ENCODE peak calls at places on chromosome 12, in nine cellular contexts. One of them, this sample, is unnamed.

GRCh38 chr12:120539303-120539702 is 5.1 kb downstream of the RNF10 start:
- DNase-seq in activated CD4-positive, alpha-beta T cell treated with anti-CD3 and anti-CD28 coated beads for 36 hours: peak
- DNase-seq in stromal cell of bone marrow: no peak
- DNase-seq in HuH-7.5: no peak
- DNase-seq in HEK293T: no peak
- DNase-seq in NCI-H2029: no peak
- DNase-seq in activated naive CD8-positive, alpha-beta T cell treated with anti-CD3 and anti-CD28 coated beads, Interleukin-2, amount 50 U/mL, for 24 hours: no peak
- DNase-seq in stimulated activated CD4-positive, alpha-beta T cell treated with anti-CD3 and anti-CD28 coated beads, Interleukin-4, amount 100 ng/mL, for 4 hours: no peak
- DNase-seq in EL: peak
- DNase-seq in this sample: no peak

GRCh38 chr12:130754234-130755001 is 38.3 kb upstream of the RIMBP2 start:
- DNase-seq in HEK293T: no peak
- DNase-seq in activated naive CD8-positive, alpha-beta T cell treated with anti-CD3 and anti-CD28 coated beads, Interleukin-2, amount 50 U/mL, for 24 hours: no peak
- DNase-seq in HuH-7.5: no peak
- DNase-seq in stromal cell of bone marrow: no peak
- DNase-seq in NCI-H2029: no peak
- DNase-seq in EL: no peak
- DNase-seq in activated CD4-positive, alpha-beta T cell treated with anti-CD3 and anti-CD28 coated beads for 36 hours: no peak
- DNase-seq in stimulated activated CD4-positive, alpha-beta T cell treated with anti-CD3 and anti-CD28 coated beads, Interleukin-4, amount 100 ng/mL, for 4 hours: no peak
- DNase-seq in this sample: no peak

GRCh38 chr12:57240926-57241555 is 9.9 kb downstream of the STAC3 start:
- DNase-seq in stimulated activated CD4-positive, alpha-beta T cell treated with anti-CD3 and anti-CD28 coated beads, Interleukin-4, amount 100 ng/mL, for 4 hours: no peak
- DNase-seq in stromal cell of bone marrow: no peak
- DNase-seq in activated naive CD8-positive, alpha-beta T cell treated with anti-CD3 and anti-CD28 coated beads, Interleukin-2, amount 50 U/mL, for 24 hours: no peak
- DNase-seq in HEK293T: no peak
- DNase-seq in activated CD4-positive, alpha-beta T cell treated with anti-CD3 and anti-CD28 coated beads for 36 hours: peak
- DNase-seq in EL: peak
- DNase-seq in HuH-7.5: peak
- DNase-seq in NCI-H2029: peak
- DNase-seq in this sample: peak

GRCh38 chr12:9636807-9637206 is 29.1 kb upstream of the KLRB1 start:
- DNase-seq in NCI-H2029: no peak
- DNase-seq in HEK293T: no peak
- DNase-seq in HuH-7.5: no peak
- DNase-seq in stimulated activated CD4-positive, alpha-beta T cell treated with anti-CD3 and anti-CD28 coated beads, Interleukin-4, amount 100 ng/mL, for 4 hours: no peak
- DNase-seq in activated CD4-positive, alpha-beta T cell treated with anti-CD3 and anti-CD28 coated beads for 36 hours: no peak
- DNase-seq in stromal cell of bone marrow: no peak
- DNase-seq in activated naive CD8-positive, alpha-beta T cell treated with anti-CD3 and anti-CD28 coated beads, Interleukin-2, amount 50 U/mL, for 24 hours: no peak
- DNase-seq in EL: no peak
- DNase-seq in this sample: no peak

GRCh38 chr12:27383429-27384260 is 51.0 kb downstream of the BMAL2 start:
- DNase-seq in HuH-7.5: peak
- DNase-seq in stromal cell of bone marrow: peak
- DNase-seq in HEK293T: peak
- DNase-seq in activated naive CD8-positive, alpha-beta T cell treated with anti-CD3 and anti-CD28 coated beads, Interleukin-2, amount 50 U/mL, for 24 hours: peak
- DNase-seq in NCI-H2029: peak
- DNase-seq in EL: peak
- DNase-seq in activated CD4-positive, alpha-beta T cell treated with anti-CD3 and anti-CD28 coated beads for 36 hours: peak
- DNase-seq in stimulated activated CD4-positive, alpha-beta T cell treated with anti-CD3 and anti-CD28 coated beads, Interleukin-4, amount 100 ng/mL, for 4 hours: peak
- DNase-seq in this sample: peak

GRCh38 chr12:62622177-62622576 is 155.6 kb downstream of the MON2 start:
- DNase-seq in EL: no peak
- DNase-seq in activated naive CD8-positive, alpha-beta T cell treated with anti-CD3 and anti-CD28 coated beads, Interleukin-2, amount 50 U/mL, for 24 hours: no peak
- DNase-seq in HuH-7.5: no peak
- DNase-seq in activated CD4-positive, alpha-beta T cell treated with anti-CD3 and anti-CD28 coated beads for 36 hours: no peak
- DNase-seq in stimulated activated CD4-positive, alpha-beta T cell treated with anti-CD3 and anti-CD28 coated beads, Interleukin-4, amount 100 ng/mL, for 4 hours: no peak
- DNase-seq in NCI-H2029: no peak
- DNase-seq in stromal cell of bone marrow: no peak
- DNase-seq in HEK293T: no peak
- DNase-seq in this sample: no peak

GRCh38 chr12:21538259-21538658 is 12.2 kb downstream of the SPX start:
- DNase-seq in HuH-7.5: no peak
- DNase-seq in EL: no peak
- DNase-seq in NCI-H2029: no peak
- DNase-seq in HEK293T: no peak
- DNase-seq in stromal cell of bone marrow: no peak
- DNase-seq in activated CD4-positive, alpha-beta T cell treated with anti-CD3 and anti-CD28 coated beads for 36 hours: no peak
- DNase-seq in stimulated activated CD4-positive, alpha-beta T cell treated with anti-CD3 and anti-CD28 coated beads, Interleukin-4, amount 100 ng/mL, for 4 hours: no peak
- DNase-seq in activated naive CD8-positive, alpha-beta T cell treated with anti-CD3 and anti-CD28 coated beads, Interleukin-2, amount 50 U/mL, for 24 hours: no peak
- DNase-seq in this sample: no peak

GRCh38 chr12:113571713-113572112 is 100.0 kb upstream of the LHX5 start:
- DNase-seq in HuH-7.5: no peak
- DNase-seq in stimulated activated CD4-positive, alpha-beta T cell treated with anti-CD3 and anti-CD28 coated beads, Interleukin-4, amount 100 ng/mL, for 4 hours: no peak
- DNase-seq in activated CD4-positive, alpha-beta T cell treated with anti-CD3 and anti-CD28 coated beads for 36 hours: no peak
- DNase-seq in activated naive CD8-positive, alpha-beta T cell treated with anti-CD3 and anti-CD28 coated beads, Interleukin-2, amount 50 U/mL, for 24 hours: no peak
- DNase-seq in HEK293T: no peak
- DNase-seq in stromal cell of bone marrow: no peak
- DNase-seq in EL: no peak
- DNase-seq in NCI-H2029: no peak
- DNase-seq in this sample: no peak

GRCh38 chr12:87827638-87828264 is 201.4 kb downstream of the C12orf50 start:
- DNase-seq in stromal cell of bone marrow: no peak
- DNase-seq in activated CD4-positive, alpha-beta T cell treated with anti-CD3 and anti-CD28 coated beads for 36 hours: no peak
- DNase-seq in EL: peak
- DNase-seq in stimulated activated CD4-positive, alpha-beta T cell treated with anti-CD3 and anti-CD28 coated beads, Interleukin-4, amount 100 ng/mL, for 4 hours: no peak
- DNase-seq in activated naive CD8-positive, alpha-beta T cell treated with anti-CD3 and anti-CD28 coated beads, Interleukin-2, amount 50 U/mL, for 24 hours: no peak
- DNase-seq in HuH-7.5: no peak
- DNase-seq in HEK293T: no peak
- DNase-seq in NCI-H2029: no peak
- DNase-seq in this sample: no peak

GRCh38 chr12:103632554-103633216 is 45.6 kb downstream of the STAB2 start:
- DNase-seq in stromal cell of bone marrow: no peak
- DNase-seq in HEK293T: peak
- DNase-seq in NCI-H2029: peak
- DNase-seq in EL: peak
- DNase-seq in stimulated activated CD4-positive, alpha-beta T cell treated with anti-CD3 and anti-CD28 coated beads, Interleukin-4, amount 100 ng/mL, for 4 hours: peak
- DNase-seq in HuH-7.5: peak
- DNase-seq in activated naive CD8-positive, alpha-beta T cell treated with anti-CD3 and anti-CD28 coated beads, Interleukin-2, amount 50 U/mL, for 24 hours: peak
- DNase-seq in activated CD4-positive, alpha-beta T cell treated with anti-CD3 and anti-CD28 coated beads for 36 hours: peak
- DNase-seq in this sample: peak

GRCh38 chr12:104477812-104478388 is 21.2 kb downstream of the CHST11 start:
- DNase-seq in activated naive CD8-positive, alpha-beta T cell treated with anti-CD3 and anti-CD28 coated beads, Interleukin-2, amount 50 U/mL, for 24 hours: no peak
- DNase-seq in stromal cell of bone marrow: no peak
- DNase-seq in HuH-7.5: no peak
- DNase-seq in EL: no peak
- DNase-seq in NCI-H2029: no peak
- DNase-seq in activated CD4-positive, alpha-beta T cell treated with anti-CD3 and anti-CD28 coated beads for 36 hours: no peak
- DNase-seq in stimulated activated CD4-positive, alpha-beta T cell treated with anti-CD3 and anti-CD28 coated beads, Interleukin-4, amount 100 ng/mL, for 4 hours: no peak
- DNase-seq in HEK293T: no peak
- DNase-seq in this sample: no peak

GRCh38 chr12:85698937-85699336 is 137.3 kb downstream of the RASSF9 start:
- DNase-seq in stimulated activated CD4-positive, alpha-beta T cell treated with anti-CD3 and anti-CD28 coated beads, Interleukin-4, amount 100 ng/mL, for 4 hours: no peak
- DNase-seq in HuH-7.5: no peak
- DNase-seq in HEK293T: no peak
- DNase-seq in NCI-H2029: no peak
- DNase-seq in stromal cell of bone marrow: no peak
- DNase-seq in EL: no peak
- DNase-seq in activated naive CD8-positive, alpha-beta T cell treated with anti-CD3 and anti-CD28 coated beads, Interleukin-2, amount 50 U/mL, for 24 hours: no peak
- DNase-seq in activated CD4-positive, alpha-beta T cell treated with anti-CD3 and anti-CD28 coated beads for 36 hours: no peak
- DNase-seq in this sample: no peak

GRCh38 chr12:120720234-120720968 is 5.2 kb upstream of the ACADS start:
- DNase-seq in EL: peak
- DNase-seq in stimulated activated CD4-positive, alpha-beta T cell treated with anti-CD3 and anti-CD28 coated beads, Interleukin-4, amount 100 ng/mL, for 4 hours: no peak
- DNase-seq in activated CD4-positive, alpha-beta T cell treated with anti-CD3 and anti-CD28 coated beads for 36 hours: no peak
- DNase-seq in NCI-H2029: no peak
- DNase-seq in activated naive CD8-positive, alpha-beta T cell treated with anti-CD3 and anti-CD28 coated beads, Interleukin-2, amount 50 U/mL, for 24 hours: no peak
- DNase-seq in stromal cell of bone marrow: peak
- DNase-seq in HuH-7.5: no peak
- DNase-seq in HEK293T: no peak
- DNase-seq in this sample: no peak

GRCh38 chr12:66191547-66192126 is 2.6 kb downstream of the IRAK3 start:
- DNase-seq in HEK293T: no peak
- DNase-seq in NCI-H2029: peak
- DNase-seq in stromal cell of bone marrow: no peak
- DNase-seq in activated CD4-positive, alpha-beta T cell treated with anti-CD3 and anti-CD28 coated beads for 36 hours: no peak
- DNase-seq in stimulated activated CD4-positive, alpha-beta T cell treated with anti-CD3 and anti-CD28 coated beads, Interleukin-4, amount 100 ng/mL, for 4 hours: no peak
- DNase-seq in activated naive CD8-positive, alpha-beta T cell treated with anti-CD3 and anti-CD28 coated beads, Interleukin-2, amount 50 U/mL, for 24 hours: no peak
- DNase-seq in EL: no peak
- DNase-seq in HuH-7.5: no peak
- DNase-seq in this sample: no peak

GRCh38 chr12:50948798-50949197 is 3.5 kb upstream of the HIGD1C start:
- DNase-seq in stromal cell of bone marrow: no peak
- DNase-seq in HuH-7.5: no peak
- DNase-seq in EL: no peak
- DNase-seq in activated naive CD8-positive, alpha-beta T cell treated with anti-CD3 and anti-CD28 coated beads, Interleukin-2, amount 50 U/mL, for 24 hours: no peak
- DNase-seq in NCI-H2029: no peak
- DNase-seq in HEK293T: no peak
- DNase-seq in stimulated activated CD4-positive, alpha-beta T cell treated with anti-CD3 and anti-CD28 coated beads, Interleukin-4, amount 100 ng/mL, for 4 hours: no peak
- DNase-seq in activated CD4-positive, alpha-beta T cell treated with anti-CD3 and anti-CD28 coated beads for 36 hours: no peak
- DNase-seq in this sample: no peak

GRCh38 chr12:31756977-31757420 is 28.2 kb upstream of the AMN1 start:
- DNase-seq in stimulated activated CD4-positive, alpha-beta T cell treated with anti-CD3 and anti-CD28 coated beads, Interleukin-4, amount 100 ng/mL, for 4 hours: no peak
- DNase-seq in HuH-7.5: no peak
- DNase-seq in stromal cell of bone marrow: no peak
- DNase-seq in HEK293T: no peak
- DNase-seq in activated naive CD8-positive, alpha-beta T cell treated with anti-CD3 and anti-CD28 coated beads, Interleukin-2, amount 50 U/mL, for 24 hours: no peak
- DNase-seq in EL: peak
- DNase-seq in activated CD4-positive, alpha-beta T cell treated with anti-CD3 and anti-CD28 coated beads for 36 hours: no peak
- DNase-seq in NCI-H2029: no peak
- DNase-seq in this sample: no peak

GRCh38 chr12:89252284-89252683 is 100.0 kb downstream of the DUSP6 start:
- DNase-seq in HEK293T: no peak
- DNase-seq in stromal cell of bone marrow: peak
- DNase-seq in activated CD4-positive, alpha-beta T cell treated with anti-CD3 and anti-CD28 coated beads for 36 hours: peak
- DNase-seq in activated naive CD8-positive, alpha-beta T cell treated with anti-CD3 and anti-CD28 coated beads, Interleukin-2, amount 50 U/mL, for 24 hours: no peak
- DNase-seq in stimulated activated CD4-positive, alpha-beta T cell treated with anti-CD3 and anti-CD28 coated beads, Interleukin-4, amount 100 ng/mL, for 4 hours: no peak
- DNase-seq in NCI-H2029: no peak
- DNase-seq in EL: no peak
- DNase-seq in HuH-7.5: no peak
- DNase-seq in this sample: no peak

GRCh38 chr12:118397693-118398440 is 21.5 kb downstream of the SUDS3 start:
- DNase-seq in NCI-H2029: no peak
- DNase-seq in EL: no peak
- DNase-seq in activated CD4-positive, alpha-beta T cell treated with anti-CD3 and anti-CD28 coated beads for 36 hours: no peak
- DNase-seq in stimulated activated CD4-positive, alpha-beta T cell treated with anti-CD3 and anti-CD28 coated beads, Interleukin-4, amount 100 ng/mL, for 4 hours: no peak
- DNase-seq in stromal cell of bone marrow: no peak
- DNase-seq in activated naive CD8-positive, alpha-beta T cell treated with anti-CD3 and anti-CD28 coated beads, Interleukin-2, amount 50 U/mL, for 24 hours: no peak
- DNase-seq in HuH-7.5: no peak
- DNase-seq in HEK293T: no peak
- DNase-seq in this sample: no peak

GRCh38 chr12:69108024-69108423 is 131.3 kb upstream of the CPSF6 start:
- DNase-seq in stromal cell of bone marrow: no peak
- DNase-seq in HuH-7.5: no peak
- DNase-seq in stimulated activated CD4-positive, alpha-beta T cell treated with anti-CD3 and anti-CD28 coated beads, Interleukin-4, amount 100 ng/mL, for 4 hours: no peak
- DNase-seq in NCI-H2029: no peak
- DNase-seq in activated naive CD8-positive, alpha-beta T cell treated with anti-CD3 and anti-CD28 coated beads, Interleukin-2, amount 50 U/mL, for 24 hours: no peak
- DNase-seq in HEK293T: no peak
- DNase-seq in activated CD4-positive, alpha-beta T cell treated with anti-CD3 and anti-CD28 coated beads for 36 hours: no peak
- DNase-seq in EL: peak
- DNase-seq in this sample: peak

GRCh38 chr12:102169922-102170698 is 27.5 kb downstream of the PMCH start:
- DNase-seq in stimulated activated CD4-positive, alpha-beta T cell treated with anti-CD3 and anti-CD28 coated beads, Interleukin-4, amount 100 ng/mL, for 4 hours: no peak
- DNase-seq in stromal cell of bone marrow: no peak
- DNase-seq in activated naive CD8-positive, alpha-beta T cell treated with anti-CD3 and anti-CD28 coated beads, Interleukin-2, amount 50 U/mL, for 24 hours: no peak
- DNase-seq in HuH-7.5: peak
- DNase-seq in EL: peak
- DNase-seq in NCI-H2029: peak
- DNase-seq in HEK293T: peak
- DNase-seq in activated CD4-positive, alpha-beta T cell treated with anti-CD3 and anti-CD28 coated beads for 36 hours: peak
- DNase-seq in this sample: peak

GRCh38 chr12:93572712-93573551 is 457 bp downstream of the SOCS2 start:
- DNase-seq in activated CD4-positive, alpha-beta T cell treated with anti-CD3 and anti-CD28 coated beads for 36 hours: peak
- DNase-seq in EL: peak
- DNase-seq in HuH-7.5: no peak
- DNase-seq in stromal cell of bone marrow: no peak
- DNase-seq in activated naive CD8-positive, alpha-beta T cell treated with anti-CD3 and anti-CD28 coated beads, Interleukin-2, amount 50 U/mL, for 24 hours: peak
- DNase-seq in stimulated activated CD4-positive, alpha-beta T cell treated with anti-CD3 and anti-CD28 coated beads, Interleukin-4, amount 100 ng/mL, for 4 hours: peak
- DNase-seq in HEK293T: no peak
- DNase-seq in NCI-H2029: no peak
- DNase-seq in this sample: peak

GRCh38 chr12:67515679-67516363 is 132.7 kb upstream of the DYRK2 start:
- DNase-seq in activated CD4-positive, alpha-beta T cell treated with anti-CD3 and anti-CD28 coated beads for 36 hours: peak
- DNase-seq in activated naive CD8-positive, alpha-beta T cell treated with anti-CD3 and anti-CD28 coated beads, Interleukin-2, amount 50 U/mL, for 24 hours: no peak
- DNase-seq in stimulated activated CD4-positive, alpha-beta T cell treated with anti-CD3 and anti-CD28 coated beads, Interleukin-4, amount 100 ng/mL, for 4 hours: no peak
- DNase-seq in NCI-H2029: peak
- DNase-seq in HEK293T: no peak
- DNase-seq in stromal cell of bone marrow: no peak
- DNase-seq in EL: no peak
- DNase-seq in HuH-7.5: no peak
- DNase-seq in this sample: no peak

GRCh38 chr12:26499979-26500640 is 304.7 kb downstream of the SSPN start:
- DNase-seq in HEK293T: no peak
- DNase-seq in activated CD4-positive, alpha-beta T cell treated with anti-CD3 and anti-CD28 coated beads for 36 hours: no peak
- DNase-seq in activated naive CD8-positive, alpha-beta T cell treated with anti-CD3 and anti-CD28 coated beads, Interleukin-2, amount 50 U/mL, for 24 hours: no peak
- DNase-seq in NCI-H2029: no peak
- DNase-seq in stimulated activated CD4-positive, alpha-beta T cell treated with anti-CD3 and anti-CD28 coated beads, Interleukin-4, amount 100 ng/mL, for 4 hours: no peak
- DNase-seq in EL: no peak
- DNase-seq in HuH-7.5: no peak
- DNase-seq in stromal cell of bone marrow: no peak
- DNase-seq in this sample: no peak

GRCh38 chr12:13592063-13592942 is 389.1 kb downstream of the GRIN2B start:
- DNase-seq in EL: no peak
- DNase-seq in activated naive CD8-positive, alpha-beta T cell treated with anti-CD3 and anti-CD28 coated beads, Interleukin-2, amount 50 U/mL, for 24 hours: no peak
- DNase-seq in activated CD4-positive, alpha-beta T cell treated with anti-CD3 and anti-CD28 coated beads for 36 hours: no peak
- DNase-seq in stromal cell of bone marrow: no peak
- DNase-seq in HEK293T: no peak
- DNase-seq in HuH-7.5: no peak
- DNase-seq in stimulated activated CD4-positive, alpha-beta T cell treated with anti-CD3 and anti-CD28 coated beads, Interleukin-4, amount 100 ng/mL, for 4 hours: no peak
- DNase-seq in NCI-H2029: no peak
- DNase-seq in this sample: peak

GRCh38 chr12:57815177-57816000 is 3.1 kb downstream of the AVIL start:
- DNase-seq in HuH-7.5: no peak
- DNase-seq in stimulated activated CD4-positive, alpha-beta T cell treated with anti-CD3 and anti-CD28 coated beads, Interleukin-4, amount 100 ng/mL, for 4 hours: no peak
- DNase-seq in activated naive CD8-positive, alpha-beta T cell treated with anti-CD3 and anti-CD28 coated beads, Interleukin-2, amount 50 U/mL, for 24 hours: no peak
- DNase-seq in HEK293T: no peak
- DNase-seq in stromal cell of bone marrow: no peak
- DNase-seq in NCI-H2029: peak
- DNase-seq in activated CD4-positive, alpha-beta T cell treated with anti-CD3 and anti-CD28 coated beads for 36 hours: no peak
- DNase-seq in EL: no peak
- DNase-seq in this sample: no peak

GRCh38 chr12:27463826-27464554 is 17.5 kb downstream of the SMCO2 start:
- DNase-seq in HuH-7.5: no peak
- DNase-seq in HEK293T: no peak
- DNase-seq in stromal cell of bone marrow: peak
- DNase-seq in activated naive CD8-positive, alpha-beta T cell treated with anti-CD3 and anti-CD28 coated beads, Interleukin-2, amount 50 U/mL, for 24 hours: peak
- DNase-seq in stimulated activated CD4-positive, alpha-beta T cell treated with anti-CD3 and anti-CD28 coated beads, Interleukin-4, amount 100 ng/mL, for 4 hours: no peak
- DNase-seq in EL: peak
- DNase-seq in activated CD4-positive, alpha-beta T cell treated with anti-CD3 and anti-CD28 coated beads for 36 hours: peak
- DNase-seq in NCI-H2029: no peak
- DNase-seq in this sample: no peak

GRCh38 chr12:28316067-28316466 is 125.8 kb downstream of the CCDC91 start:
- DNase-seq in stromal cell of bone marrow: no peak
- DNase-seq in HuH-7.5: no peak
- DNase-seq in EL: no peak
- DNase-seq in NCI-H2029: no peak
- DNase-seq in activated naive CD8-positive, alpha-beta T cell treated with anti-CD3 and anti-CD28 coated beads, Interleukin-2, amount 50 U/mL, for 24 hours: no peak
- DNase-seq in HEK293T: no peak
- DNase-seq in activated CD4-positive, alpha-beta T cell treated with anti-CD3 and anti-CD28 coated beads for 36 hours: no peak
- DNase-seq in stimulated activated CD4-positive, alpha-beta T cell treated with anti-CD3 and anti-CD28 coated beads, Interleukin-4, amount 100 ng/mL, for 4 hours: no peak
- DNase-seq in this sample: no peak

GRCh38 chr12:30694412-30694955 is 1.2 kb downstream of the IPO8 start:
- DNase-seq in activated naive CD8-positive, alpha-beta T cell treated with anti-CD3 and anti-CD28 coated beads, Interleukin-2, amount 50 U/mL, for 24 hours: no peak
- DNase-seq in HEK293T: no peak
- DNase-seq in NCI-H2029: peak
- DNase-seq in stromal cell of bone marrow: no peak
- DNase-seq in HuH-7.5: no peak
- DNase-seq in activated CD4-positive, alpha-beta T cell treated with anti-CD3 and anti-CD28 coated beads for 36 hours: peak
- DNase-seq in stimulated activated CD4-positive, alpha-beta T cell treated with anti-CD3 and anti-CD28 coated beads, Interleukin-4, amount 100 ng/mL, for 4 hours: no peak
- DNase-seq in EL: no peak
- DNase-seq in this sample: no peak

GRCh38 chr12:124550123-124551089 is 17.0 kb downstream of the NCOR2 start:
- DNase-seq in stromal cell of bone marrow: no peak
- DNase-seq in activated CD4-positive, alpha-beta T cell treated with anti-CD3 and anti-CD28 coated beads for 36 hours: no peak
- DNase-seq in stimulated activated CD4-positive, alpha-beta T cell treated with anti-CD3 and anti-CD28 coated beads, Interleukin-4, amount 100 ng/mL, for 4 hours: no peak
- DNase-seq in NCI-H2029: no peak
- DNase-seq in HuH-7.5: no peak
- DNase-seq in HEK293T: no peak
- DNase-seq in activated naive CD8-positive, alpha-beta T cell treated with anti-CD3 and anti-CD28 coated beads, Interleukin-2, amount 50 U/mL, for 24 hours: no peak
- DNase-seq in EL: no peak
- DNase-seq in this sample: no peak

GRCh38 chr12:89245090-89245489 is 107.2 kb downstream of the DUSP6 start:
- DNase-seq in stimulated activated CD4-positive, alpha-beta T cell treated with anti-CD3 and anti-CD28 coated beads, Interleukin-4, amount 100 ng/mL, for 4 hours: no peak
- DNase-seq in stromal cell of bone marrow: no peak
- DNase-seq in HuH-7.5: no peak
- DNase-seq in activated CD4-positive, alpha-beta T cell treated with anti-CD3 and anti-CD28 coated beads for 36 hours: peak
- DNase-seq in NCI-H2029: no peak
- DNase-seq in EL: peak
- DNase-seq in activated naive CD8-positive, alpha-beta T cell treated with anti-CD3 and anti-CD28 coated beads, Interleukin-2, amount 50 U/mL, for 24 hours: no peak
- DNase-seq in HEK293T: no peak
- DNase-seq in this sample: no peak

GRCh38 chr12:65306603-65307501 is 28.4 kb downstream of the MSRB3 start:
- DNase-seq in stimulated activated CD4-positive, alpha-beta T cell treated with anti-CD3 and anti-CD28 coated beads, Interleukin-4, amount 100 ng/mL, for 4 hours: no peak
- DNase-seq in HuH-7.5: no peak
- DNase-seq in activated CD4-positive, alpha-beta T cell treated with anti-CD3 and anti-CD28 coated beads for 36 hours: peak
- DNase-seq in EL: peak
- DNase-seq in NCI-H2029: peak
- DNase-seq in HEK293T: peak
- DNase-seq in stromal cell of bone marrow: no peak
- DNase-seq in activated naive CD8-positive, alpha-beta T cell treated with anti-CD3 and anti-CD28 coated beads, Interleukin-2, amount 50 U/mL, for 24 hours: no peak
- DNase-seq in this sample: peak

This sample was measured in endothelial cell.